ENCODE peak calls at places on chromosomes 11 and 22, in four cellular contexts. Q is MG63, O is upper lobe of right lung, N is left ventricle myocardium inferior. K is an unnamed sample. For H3K36me3, the result is how much of the 10 kb centered on the place peaks cover.

GRCh38 chr11:130706572-130706971 is 209.7 kb downstream of the SNX19 start:
- DNase-seq in O (no peak), N (no peak), Q (peak), K (no peak)

GRCh38 chr11:130839950-130840666 is 76.2 kb downstream of the SNX19 start:
- DNase-seq in O (no peak), N (no peak), Q (no peak), K (no peak)

GRCh38 chr11:36311926-36312592 is 16.0 kb downstream of the PRR5L start:
- DNase-seq in Q (no peak), N (no peak), O (no peak), K (peak)

GRCh38 chr22:31079095-31079642 is 1.9 kb upstream of the SMTN start:
- DNase-seq in Q (no peak), N (no peak), O (no peak), K (no peak)

GRCh38 chr11:35134403-35135126 is 4.4 kb upstream of the CD44 start:
- DNase-seq in O (no peak), Q (no peak), N (no peak), K (peak)

GRCh38 chr11:2522636-2523255 is 77.9 kb downstream of the KCNQ1 start:
- DNase-seq in Q (no peak), O (no peak), N (no peak), K (no peak)

GRCh38 chr11:119109843-119110242 is 2.7 kb downstream of the C2CD2L start:
- DNase-seq in Q (no peak), N (no peak), O (no peak), K (no peak)

GRCh38 chr22:26891431-26891830 is 234.0 kb downstream of the MIAT start:
- DNase-seq in N (no peak), O (no peak), Q (no peak), K (no peak)

GRCh38 chr11:95282337-95282751 is 51.3 kb upstream of the SESN3 start:
- DNase-seq in O (no peak), N (no peak), Q (no peak), K (no peak)

GRCh38 chr11:74683279-74683871 is 47.9 kb downstream of the CHRDL2 start:
- DNase-seq in Q (no peak), N (peak), O (peak), K (no peak)

GRCh38 chr11:16070573-16070972 is 285.8 kb downstream of the SOX6 start:
- DNase-seq in O (no peak), Q (no peak), N (no peak), K (no peak)

GRCh38 chr11:74678591-74679512 is 52.4 kb downstream of the CHRDL2 start:
- DNase-seq in Q (no peak), N (no peak), O (no peak), K (no peak)

GRCh38 chr22:22687638-22688500 is 43.5 kb downstream of the GGTLC2 start:
- DNase-seq in Q (peak), O (no peak), N (no peak), K (peak)

GRCh38 chr11:74942073-74942750 is 6.7 kb downstream of the XRRA1 start:
- DNase-seq in O (no peak), Q (no peak), N (no peak), K (no peak)

GRCh38 chr11:78690588-78690987 is 115.9 kb upstream of the NARS2 start:
- DNase-seq in N (no peak), O (no peak), Q (no peak), K (peak)

GRCh38 chr11:78149646-78150045 is 10.2 kb upstream of the ALG8 start:
- DNase-seq in N (no peak), O (no peak), Q (peak), K (peak)

GRCh38 chr11:64132982-64133705 is 32.8 kb downstream of the MACROD1 start:
- DNase-seq in O (no peak), Q (no peak), N (no peak), K (no peak)

GRCh38 chr11:64134963-64135362 is 30.9 kb downstream of the MACROD1 start:
- DNase-seq in N (no peak), Q (no peak), O (no peak), K (no peak)

GRCh38 chr11:64136767-64137166 is 29.1 kb downstream of the MACROD1 start:
- DNase-seq in N (no peak), Q (no peak), O (no peak), K (no peak)

GRCh38 chr11:64138413-64138812 is 27.5 kb downstream of the MACROD1 start:
- DNase-seq in Q (no peak), N (no peak), O (no peak), K (no peak)

GRCh38 chr11:64135711-64136110 is 30.2 kb downstream of the MACROD1 start:
- DNase-seq in O (no peak), N (no peak), Q (no peak), K (no peak)
- H3K36me3 ChIP-seq in O (under half), N (under half), Q (under half), K (under half)

GRCh38 chr22:41683052-41683451 is 5.6 kb downstream of the SNU13 start:
- DNase-seq in O (peak), N (no peak), Q (no peak), K (no peak)
- H3K36me3 ChIP-seq in O (under half), N (under half), Q (half or more), K (under half)

DNA sequence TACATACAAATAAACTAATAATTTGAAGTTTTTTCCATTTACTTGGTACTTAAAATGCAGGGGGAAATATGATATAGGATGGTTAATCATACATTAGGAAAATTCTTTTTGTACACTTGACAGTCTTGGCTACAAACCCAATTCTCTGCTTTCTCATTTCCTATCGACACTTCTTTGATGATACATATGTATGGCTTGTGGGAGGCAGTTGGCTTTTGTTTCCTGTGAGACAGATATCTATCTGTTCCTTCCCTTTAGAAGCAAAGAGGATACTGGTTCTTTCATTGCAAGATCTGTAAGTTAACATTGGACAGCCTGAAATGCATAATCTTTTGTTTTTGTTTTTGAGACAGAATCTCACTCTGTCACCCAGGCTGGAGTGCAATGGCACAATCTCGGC is 47.9 kb upstream of the ADORA2A start:
- DNase-seq in Q (no peak), N (no peak), O (no peak), K (peak)
- H3K36me3 ChIP-seq in Q (under half), N (half or more), O (under half), K (under half)

GRCh38 chr22:42813501-42813900 is 43.6 kb downstream of the ARFGAP3 start:
- DNase-seq in Q (no peak), N (no peak), O (no peak), K (no peak)
- H3K36me3 ChIP-seq in Q (under half), N (half or more), O (half or more), K (under half)

GRCh38 chr22:35347462-35347861 is 33.4 kb upstream of the HMOX1 start:
- DNase-seq in N (no peak), Q (no peak), O (no peak), K (no peak)

GRCh38 chr22:35343664-35344550 is 37.0 kb upstream of the HMOX1 start:
- DNase-seq in Q (no peak), N (no peak), O (no peak), K (no peak)

GRCh38 chr22:35346596-35347220 is 34.2 kb upstream of the HMOX1 start:
- DNase-seq in N (no peak), O (no peak), Q (no peak), K (no peak)

GRCh38 chr22:35345808-35346505 is 34.9 kb upstream of the HMOX1 start:
- DNase-seq in Q (no peak), N (no peak), O (no peak), K (no peak)

DNA sequence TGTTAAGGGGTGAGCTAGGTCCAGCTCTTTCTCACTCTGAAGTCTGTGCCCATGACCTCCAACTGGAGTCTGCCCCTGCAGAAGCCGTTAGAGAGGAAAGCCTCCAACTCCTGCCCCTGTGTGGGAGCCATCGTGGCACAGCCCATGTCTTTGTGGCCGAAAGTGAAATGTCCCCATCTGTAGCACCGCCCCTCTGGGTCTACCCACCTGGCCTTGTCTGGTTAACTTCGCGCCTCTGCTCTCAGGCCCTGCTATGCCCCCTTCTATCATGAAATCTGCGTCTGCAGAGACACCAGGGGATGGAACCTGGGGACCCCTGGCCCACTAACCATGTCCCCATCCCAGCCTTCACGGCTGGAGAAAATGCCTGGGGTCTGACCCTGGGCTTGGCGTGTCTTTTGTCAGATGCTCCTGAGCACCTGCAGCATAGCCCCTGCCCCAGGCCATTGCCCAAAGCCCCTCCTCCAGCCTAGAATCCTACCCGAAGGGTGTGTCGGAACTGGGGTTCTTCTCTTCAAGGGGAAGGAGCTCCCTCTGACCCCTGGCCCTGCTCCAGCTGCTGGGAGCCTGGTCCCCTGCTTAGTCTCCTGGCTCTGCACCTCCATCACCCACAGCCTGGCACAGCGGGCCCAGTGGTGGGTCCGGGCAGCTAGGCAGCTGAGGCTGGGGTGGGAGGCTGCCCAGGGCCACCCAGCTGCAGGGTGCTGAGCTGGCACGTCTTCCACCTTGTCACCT is 35.8 kb upstream of the HMOX1 start:
- DNase-seq in N (no peak), O (no peak), Q (no peak), K (no peak)
- H3K36me3 ChIP-seq in N (half or more), O (half or more), Q (under half), K (under half)

DNA sequence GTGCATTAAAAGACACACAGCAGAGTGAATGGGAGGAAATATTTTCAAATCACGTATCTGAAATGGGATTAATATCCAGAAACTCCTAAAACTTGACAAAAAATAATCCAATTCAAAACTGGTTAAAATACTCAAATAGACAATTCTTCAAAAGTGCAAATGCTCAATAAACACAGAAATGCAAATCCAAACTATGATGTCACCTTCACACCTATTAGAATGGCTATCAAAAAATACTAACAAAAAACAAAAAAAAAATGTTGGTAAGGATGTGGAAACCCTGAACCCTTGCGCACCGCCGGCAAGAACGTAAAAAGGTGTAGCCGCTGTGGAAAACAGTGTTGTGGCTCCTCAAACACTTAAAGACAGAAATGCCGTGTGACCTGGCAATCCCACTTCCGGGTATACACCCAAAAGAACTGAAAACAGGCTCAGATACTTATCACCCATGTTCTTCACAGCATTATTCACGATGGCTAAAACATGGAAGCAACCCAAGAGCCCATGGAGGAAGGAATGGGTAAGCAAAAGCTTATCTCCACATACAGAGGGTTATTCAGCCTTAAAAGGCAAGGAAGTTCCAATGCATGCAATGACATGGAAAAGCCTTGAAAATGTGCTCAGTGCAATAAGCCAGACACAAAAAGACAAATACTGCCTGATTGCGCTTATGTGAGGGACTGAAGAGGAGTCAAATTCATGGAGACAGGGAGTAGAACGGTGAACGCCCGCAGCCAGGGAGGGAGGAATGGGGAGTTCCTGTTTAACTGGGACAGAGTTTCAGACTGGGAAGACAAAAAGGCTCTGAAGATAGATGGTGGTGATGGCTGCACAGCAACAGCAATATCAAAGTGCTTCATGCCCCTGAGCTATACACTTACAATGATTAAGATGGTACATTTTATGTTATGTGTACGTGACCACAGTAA is 19.6 kb downstream of the BRD1 start:
- DNase-seq in Q (no peak), N (no peak), O (no peak), K (no peak)
- H3K36me3 ChIP-seq in Q (under half), N (under half), O (under half), K (under half)

DNA sequence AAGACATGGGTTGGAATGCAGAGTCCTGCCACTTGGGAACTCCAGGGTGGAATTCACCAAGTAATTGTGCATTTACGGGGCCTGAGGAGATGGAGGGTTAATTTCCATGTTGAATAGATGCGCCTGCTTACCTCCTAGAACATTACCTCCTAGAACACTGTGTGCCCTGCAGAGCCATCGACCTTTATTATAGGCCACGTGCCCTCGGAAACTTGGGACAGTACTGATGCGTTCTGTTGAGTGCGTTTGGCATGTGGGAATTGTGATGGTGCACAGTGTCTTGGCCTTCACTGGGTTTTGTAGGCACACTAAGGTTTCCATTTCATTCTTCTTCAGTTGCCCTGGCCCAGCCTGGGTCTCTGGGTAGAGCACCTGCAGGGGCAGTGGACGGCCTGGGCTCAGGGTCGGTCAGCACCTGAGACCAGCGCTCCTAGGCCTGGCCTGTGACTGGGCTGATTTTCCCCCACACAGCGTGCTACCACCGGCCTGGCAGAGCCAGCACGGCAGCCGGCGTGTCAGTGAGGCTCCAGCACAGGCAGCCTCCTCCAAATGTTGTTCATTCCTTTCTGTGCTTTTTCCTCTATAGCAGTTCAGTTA is 12.7 kb downstream of the TRMU start:
- DNase-seq in Q (no peak), N (no peak), O (no peak), K (no peak)
- H3K36me3 ChIP-seq in Q (half or more), N (half or more), O (half or more), K (under half)

GRCh38 chr22:36471341-36471821 is 10.1 kb downstream of the TXN2 start:
- DNase-seq in O (no peak), N (no peak), Q (peak), K (peak)
- H3K36me3 ChIP-seq in O (under half), N (half or more), Q (under half), K (under half)